ENCODE peak calls at places on chromosomes 6 and 20, in five cellular contexts. One of them, this sample, is unnamed.

GRCh38 chr20:41513829-41514228 is 104.3 kb downstream of the CHD6 start:
- DNase-seq in pancreas: no peak
- DNase-seq in astrocyte of the cerebellum: no peak
- DNase-seq in fibroblast of pulmonary artery: no peak
- DNase-seq in ovary: no peak
- DNase-seq in this sample: no peak

GRCh38 chr6:5981274-5982026 is 25.3 kb downstream of the NRN1 start:
- DNase-seq in fibroblast of pulmonary artery: no peak
- DNase-seq in pancreas: no peak
- DNase-seq in ovary: no peak
- DNase-seq in astrocyte of the cerebellum: peak; percentile 36
- DNase-seq in this sample: peak; percentile 18

GRCh38 chr6:116528800-116529199 is 16.7 kb downstream of the TRAPPC3L start:
- DNase-seq in fibroblast of pulmonary artery: peak; percentile 59
- DNase-seq in pancreas: no peak
- DNase-seq in ovary: no peak
- DNase-seq in astrocyte of the cerebellum: no peak
- DNase-seq in this sample: no peak

GRCh38 chr20:20425785-20426471 is 58.0 kb downstream of the INSM1 start:
- DNase-seq in ovary: no peak
- DNase-seq in astrocyte of the cerebellum: no peak
- DNase-seq in fibroblast of pulmonary artery: no peak
- DNase-seq in pancreas: no peak
- DNase-seq in this sample: no peak

GRCh38 chr6:142940487-142940886 is 4.5 kb downstream of the HIVEP2 start:
- DNase-seq in pancreas: no peak
- DNase-seq in ovary: no peak
- DNase-seq in astrocyte of the cerebellum: no peak
- DNase-seq in fibroblast of pulmonary artery: peak; percentile 81
- DNase-seq in this sample: no peak

GRCh38 chr20:62064788-62065668 is 653 bp downstream of the TAF4 start:
- DNase-seq in ovary: peak; percentile 61
- DNase-seq in pancreas: no peak
- DNase-seq in fibroblast of pulmonary artery: no peak
- DNase-seq in astrocyte of the cerebellum: no peak
- DNase-seq in this sample: no peak

GRCh38 chr6:52557389-52558265 is 19.2 kb downstream of the TRAM2 start:
- DNase-seq in ovary: no peak
- DNase-seq in pancreas: no peak
- DNase-seq in fibroblast of pulmonary artery: no peak
- DNase-seq in astrocyte of the cerebellum: no peak
- DNase-seq in this sample: no peak

GRCh38 chr6:3885262-3886036 is 36.3 kb downstream of the FAM50B start:
- DNase-seq in fibroblast of pulmonary artery: no peak
- DNase-seq in pancreas: peak; percentile 53
- DNase-seq in astrocyte of the cerebellum: no peak
- DNase-seq in ovary: no peak
- DNase-seq in this sample: no peak

GRCh38 chr6:134114489-134114888 is 62.1 kb upstream of the SLC2A12 start:
- DNase-seq in ovary: no peak
- DNase-seq in astrocyte of the cerebellum: no peak
- DNase-seq in fibroblast of pulmonary artery: no peak
- DNase-seq in pancreas: no peak
- DNase-seq in this sample: no peak

GRCh38 chr6:112310439-112311154 is 36.5 kb upstream of the RFPL4B start:
- DNase-seq in fibroblast of pulmonary artery: no peak
- DNase-seq in ovary: no peak
- DNase-seq in pancreas: no peak
- DNase-seq in astrocyte of the cerebellum: no peak
- DNase-seq in this sample: no peak

GRCh38 chr6:29553268-29554057 is 6.1 kb downstream of the UBD start:
- DNase-seq in astrocyte of the cerebellum: no peak
- DNase-seq in ovary: peak; percentile 48
- DNase-seq in pancreas: peak; percentile 34
- DNase-seq in fibroblast of pulmonary artery: peak; percentile 64
- DNase-seq in this sample: no peak

GRCh38 chr6:123616016-123616415 is 20.7 kb downstream of the TRDN start:
- DNase-seq in astrocyte of the cerebellum: no peak
- DNase-seq in fibroblast of pulmonary artery: no peak
- DNase-seq in pancreas: no peak
- DNase-seq in ovary: no peak
- DNase-seq in this sample: no peak

GRCh38 chr20:3101737-3102574 is 17.4 kb upstream of the AVP start:
- DNase-seq in astrocyte of the cerebellum: no peak
- DNase-seq in pancreas: no peak
- DNase-seq in ovary: no peak
- DNase-seq in fibroblast of pulmonary artery: no peak
- DNase-seq in this sample: no peak

GRCh38 chr6:7264041-7264440 is 49.0 kb downstream of the SSR1 start:
- DNase-seq in fibroblast of pulmonary artery: no peak
- DNase-seq in pancreas: peak; percentile 9
- DNase-seq in ovary: peak; percentile 27
- DNase-seq in astrocyte of the cerebellum: no peak
- DNase-seq in this sample: no peak

GRCh38 chr6:7260291-7261029 is 52.5 kb downstream of the SSR1 start:
- DNase-seq in fibroblast of pulmonary artery: no peak
- DNase-seq in pancreas: no peak
- DNase-seq in astrocyte of the cerebellum: no peak
- DNase-seq in ovary: no peak
- DNase-seq in this sample: no peak

GRCh38 chr6:7262746-7263335 is 50.2 kb downstream of the SSR1 start:
- DNase-seq in fibroblast of pulmonary artery: no peak
- DNase-seq in ovary: no peak
- DNase-seq in pancreas: no peak
- DNase-seq in astrocyte of the cerebellum: no peak
- DNase-seq in this sample: no peak

GRCh38 chr6:7261030-7261841 is 51.8 kb downstream of the SSR1 start:
- DNase-seq in pancreas: peak; percentile 87
- DNase-seq in astrocyte of the cerebellum: peak; percentile 49
- DNase-seq in ovary: peak; percentile 85
- DNase-seq in fibroblast of pulmonary artery: peak; percentile 85
- DNase-seq in this sample: peak; percentile 60

DNA sequence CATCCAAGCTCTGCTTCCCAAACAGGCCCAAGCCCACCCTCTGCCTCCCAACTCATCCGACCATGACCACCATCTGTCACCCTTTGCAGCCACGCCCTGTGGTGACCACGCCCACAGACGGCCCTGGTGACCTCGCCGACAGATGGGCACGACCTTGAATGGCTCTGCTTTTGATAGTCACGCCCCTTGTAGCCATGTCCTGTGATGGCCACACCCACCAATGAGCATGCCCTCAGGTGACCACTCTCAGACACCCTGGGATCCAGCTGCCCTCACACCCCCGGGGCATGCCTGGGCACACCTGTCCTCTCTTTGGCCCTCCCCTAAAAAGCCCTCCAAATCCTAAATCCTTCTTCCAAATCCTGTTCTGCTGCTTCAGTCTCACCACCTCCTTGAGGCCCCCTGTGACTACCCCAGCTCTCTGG is 51.0 kb downstream of the SSR1 start:
- DNase-seq in astrocyte of the cerebellum: no peak
- DNase-seq in fibroblast of pulmonary artery: no peak
- DNase-seq in pancreas: no peak
- DNase-seq in ovary: peak; percentile 53
- DNase-seq in this sample: no peak
- H3K4me3 ChIP-seq in astrocyte of the cerebellum: peak overlapping the region; percentile 72
- H3K4me3 ChIP-seq in fibroblast of pulmonary artery: peak overlapping the region; percentile 77
- H3K4me3 ChIP-seq in pancreas: no peak overlapping the region
- H3K4me3 ChIP-seq in ovary: no peak overlapping the region
- H3K4me3 ChIP-seq in this sample: peak overlapping the region; percentile 82

GRCh38 chr6:114327074-114327473 is 15.7 kb downstream of the HS3ST5 start:
- DNase-seq in pancreas: no peak
- DNase-seq in astrocyte of the cerebellum: no peak
- DNase-seq in ovary: no peak
- DNase-seq in fibroblast of pulmonary artery: no peak
- DNase-seq in this sample: no peak
- TF ChIP-seq CTCF in pancreas: no peak
- TF ChIP-seq CTCF in astrocyte of the cerebellum: peak; percentile 17
- TF ChIP-seq CTCF in ovary: no peak
- TF ChIP-seq CTCF in fibroblast of pulmonary artery: no peak
- TF ChIP-seq CTCF in this sample: no peak

DNA sequence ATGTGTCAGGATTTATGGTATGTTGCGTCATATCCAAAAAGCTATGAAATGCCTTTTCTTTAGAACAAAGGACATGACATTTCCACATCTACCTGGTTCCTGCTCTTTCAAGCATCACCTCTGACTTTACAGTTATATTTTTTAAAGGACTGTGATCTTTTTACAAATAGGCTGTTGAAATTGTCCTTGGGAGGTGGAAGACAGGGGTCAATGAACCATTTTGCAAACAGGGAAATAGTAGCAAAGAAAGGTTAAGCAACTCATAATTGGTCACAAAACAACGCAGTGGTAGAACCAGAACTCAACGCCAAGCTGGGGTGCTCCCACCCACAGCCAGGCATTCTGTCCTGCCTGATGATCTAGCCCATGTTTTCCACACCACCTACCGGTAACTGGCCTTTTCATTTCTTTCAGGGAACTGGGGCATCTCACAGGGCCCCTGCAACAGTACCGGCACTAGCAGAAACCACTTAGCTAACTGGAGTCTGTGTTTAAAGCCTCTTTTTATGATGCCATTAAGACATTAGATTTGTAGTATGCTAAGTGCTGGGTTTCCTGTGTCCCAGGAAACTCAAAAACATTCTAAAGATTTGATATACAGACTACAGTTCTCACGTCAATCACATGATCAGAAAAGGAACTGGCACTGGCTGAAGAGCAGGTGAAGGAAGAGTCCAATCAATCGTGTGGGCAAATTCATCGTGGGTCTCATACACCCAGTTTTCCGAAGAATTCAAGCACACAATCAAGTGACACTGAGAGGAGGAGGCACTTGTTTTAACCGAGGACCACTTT is 13.9 kb downstream of the ZNF217 start:
- DNase-seq in pancreas: no peak
- DNase-seq in fibroblast of pulmonary artery: peak; percentile 91
- DNase-seq in ovary: no peak
- DNase-seq in astrocyte of the cerebellum: no peak
- DNase-seq in this sample: no peak
- H3K4me3 ChIP-seq in pancreas: no peak overlapping the region
- H3K4me3 ChIP-seq in fibroblast of pulmonary artery: peak overlapping the region; percentile 4
- H3K4me3 ChIP-seq in ovary: no peak overlapping the region
- H3K4me3 ChIP-seq in astrocyte of the cerebellum: no peak overlapping the region
- H3K4me3 ChIP-seq in this sample: peak overlapping the region; percentile 1

DNA sequence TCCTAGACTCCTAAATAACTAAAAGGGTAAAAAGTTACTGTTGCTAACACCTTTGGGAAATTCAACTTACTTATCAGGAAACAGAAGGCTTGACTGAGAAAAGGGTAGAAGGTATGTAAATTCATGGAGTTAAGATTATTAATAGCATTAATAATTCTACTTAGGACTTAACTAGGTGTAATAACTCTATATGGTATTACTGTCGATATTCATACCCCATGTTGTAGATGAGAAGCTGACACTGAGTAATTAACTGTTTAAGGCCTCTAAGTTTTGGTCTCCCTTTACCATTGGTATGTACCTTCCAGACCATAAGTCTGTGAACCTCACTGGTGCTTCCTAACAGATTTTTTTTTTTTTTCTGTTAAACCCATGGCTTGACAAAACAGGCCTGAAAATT is 15.4 kb downstream of the GLO1 start:
- DNase-seq in fibroblast of pulmonary artery: no peak
- DNase-seq in ovary: no peak
- DNase-seq in pancreas: no peak
- DNase-seq in astrocyte of the cerebellum: no peak
- DNase-seq in this sample: no peak
- TF ChIP-seq CTCF in fibroblast of pulmonary artery: no peak
- TF ChIP-seq CTCF in ovary: no peak
- TF ChIP-seq CTCF in pancreas: no peak
- TF ChIP-seq CTCF in astrocyte of the cerebellum: no peak
- TF ChIP-seq CTCF in this sample: no peak

DNA sequence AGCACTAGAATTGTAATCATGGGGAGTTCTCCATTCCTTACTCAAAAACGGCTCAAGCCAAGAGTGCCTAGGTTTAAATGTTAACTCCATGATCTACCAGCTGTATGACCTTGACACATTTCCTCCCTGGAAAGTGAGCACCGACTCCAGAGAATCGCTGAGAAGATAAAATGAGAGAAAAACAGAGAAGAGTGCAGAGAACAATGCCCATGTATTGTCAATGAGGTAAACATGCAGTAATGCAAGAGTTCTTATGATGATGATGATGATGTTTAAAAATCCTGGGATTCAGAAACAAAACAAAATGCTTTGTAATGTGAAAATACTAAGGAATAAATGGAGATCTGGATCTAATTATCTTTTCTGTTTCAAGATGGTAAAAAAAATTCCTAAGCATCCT is 64.8 kb upstream of the BEND6 start:
- DNase-seq in astrocyte of the cerebellum: no peak
- DNase-seq in pancreas: no peak
- DNase-seq in ovary: no peak
- DNase-seq in fibroblast of pulmonary artery: peak; percentile 44
- DNase-seq in this sample: no peak
- H3K4me3 ChIP-seq in astrocyte of the cerebellum: no peak overlapping the region
- H3K4me3 ChIP-seq in pancreas: no peak overlapping the region
- H3K4me3 ChIP-seq in ovary: no peak overlapping the region
- H3K4me3 ChIP-seq in fibroblast of pulmonary artery: no peak overlapping the region
- H3K4me3 ChIP-seq in this sample: no peak overlapping the region

GRCh38 chr6:155100591-155100990 is 105.5 kb downstream of the TIAM2 start:
- DNase-seq in pancreas: no peak
- DNase-seq in fibroblast of pulmonary artery: no peak
- DNase-seq in astrocyte of the cerebellum: no peak
- DNase-seq in ovary: no peak
- DNase-seq in this sample: no peak
- TF ChIP-seq CTCF in pancreas: no peak
- TF ChIP-seq CTCF in fibroblast of pulmonary artery: no peak
- TF ChIP-seq CTCF in astrocyte of the cerebellum: no peak
- TF ChIP-seq CTCF in ovary: no peak
- TF ChIP-seq CTCF in this sample: no peak

GRCh38 chr20:14956026-14956425 is 618.6 kb upstream of the FLRT3 start:
- DNase-seq in ovary: no peak
- DNase-seq in astrocyte of the cerebellum: no peak
- DNase-seq in fibroblast of pulmonary artery: no peak
- DNase-seq in pancreas: no peak
- DNase-seq in this sample: peak; percentile 28
- H3K4me3 ChIP-seq in ovary: no peak overlapping the region
- H3K4me3 ChIP-seq in astrocyte of the cerebellum: no peak overlapping the region
- H3K4me3 ChIP-seq in fibroblast of pulmonary artery: no peak overlapping the region
- H3K4me3 ChIP-seq in pancreas: no peak overlapping the region
- H3K4me3 ChIP-seq in this sample: no peak overlapping the region